ENCODE peak calls at places on chromosomes 5 and 9, in six cellular contexts. U, E, D, W, Q and Y are unnamed samples.
A peak's percentile ranks its signal among the peaks of the same experiment; 100 is the strongest.

GRCh38 chr5:124744170-124744911 is 2.1 kb downstream of the ZNF608 start:
- DNase-seq in U (peak; percentile 59), E (peak; percentile 64), D (peak; percentile 60), W (peak; percentile 48), Q (peak; percentile 27), Y (peak; percentile 63)

GRCh38 chr9:20692554-20692953 is 8.5 kb downstream of the FOCAD start:
- DNase-seq in U (no peak), E (no peak), D (no peak), W (no peak), Q (peak; percentile 66), Y (no peak)

GRCh38 chr5:131209506-131210191 is 38.9 kb downstream of the LYRM7 start:
- DNase-seq in U (no peak), E (no peak), D (no peak), W (no peak), Q (no peak), Y (peak; percentile 92)

GRCh38 chr5:136200130-136200529 is 7.2 kb upstream of the SMIM32 start:
- DNase-seq in U (peak; percentile 14), E (no peak), D (no peak), W (no peak), Q (no peak), Y (no peak)

GRCh38 chr9:109349431-109349846 is 28.6 kb upstream of the EPB41L4B start:
- DNase-seq in U (no peak), E (no peak), D (peak; percentile 35), W (no peak), Q (peak; percentile 89), Y (no peak)

GRCh38 chr9:33153666-33154065 is 13.5 kb downstream of the B4GALT1 start:
- DNase-seq in U (no peak), E (no peak), D (no peak), W (no peak), Q (no peak), Y (no peak)

GRCh38 chr5:173720341-173721258 is 104.2 kb upstream of the BOD1 start:
- DNase-seq in U (no peak), E (no peak), D (no peak), W (no peak), Q (no peak), Y (no peak)

GRCh38 chr5:40446910-40447309 is 232.8 kb upstream of the PTGER4 start:
- DNase-seq in U (no peak), E (no peak), D (no peak), W (no peak), Q (peak; percentile 92), Y (no peak)

GRCh38 chr5:34022131-34022705 is 14.4 kb upstream of the AMACR start:
- DNase-seq in U (no peak), E (no peak), D (no peak), W (no peak), Q (peak; percentile 47), Y (no peak)

DNA sequence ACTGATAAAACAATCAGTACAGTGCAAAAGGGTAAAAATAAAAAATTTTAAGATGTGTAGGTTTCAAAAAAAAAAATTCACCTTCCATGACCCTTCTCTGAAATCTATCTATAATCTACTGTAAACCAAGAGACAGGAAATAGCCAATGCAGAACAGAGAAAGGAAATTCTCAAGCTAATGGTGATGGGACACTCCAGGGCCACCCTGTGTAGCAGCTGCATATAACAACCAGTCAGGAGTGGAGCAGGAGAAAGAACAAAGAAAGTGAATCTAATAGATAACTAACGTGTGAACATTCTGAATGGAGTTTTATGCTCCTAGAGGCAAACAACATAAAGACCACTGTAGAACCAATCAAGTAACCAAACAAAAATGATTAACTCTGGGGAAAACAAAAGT is 16.6 kb downstream of the SPTLC1 start:
- DNase-seq in U (no peak), E (no peak), D (no peak), W (no peak), Q (no peak), Y (no peak)
- H3K4me3 ChIP-seq in U (no peak overlapping the region), E (peak overlapping the region; percentile 28), D (peak overlapping the region; percentile 41), W (peak overlapping the region; percentile 54), Q (no peak overlapping the region), Y (no peak overlapping the region)

DNA sequence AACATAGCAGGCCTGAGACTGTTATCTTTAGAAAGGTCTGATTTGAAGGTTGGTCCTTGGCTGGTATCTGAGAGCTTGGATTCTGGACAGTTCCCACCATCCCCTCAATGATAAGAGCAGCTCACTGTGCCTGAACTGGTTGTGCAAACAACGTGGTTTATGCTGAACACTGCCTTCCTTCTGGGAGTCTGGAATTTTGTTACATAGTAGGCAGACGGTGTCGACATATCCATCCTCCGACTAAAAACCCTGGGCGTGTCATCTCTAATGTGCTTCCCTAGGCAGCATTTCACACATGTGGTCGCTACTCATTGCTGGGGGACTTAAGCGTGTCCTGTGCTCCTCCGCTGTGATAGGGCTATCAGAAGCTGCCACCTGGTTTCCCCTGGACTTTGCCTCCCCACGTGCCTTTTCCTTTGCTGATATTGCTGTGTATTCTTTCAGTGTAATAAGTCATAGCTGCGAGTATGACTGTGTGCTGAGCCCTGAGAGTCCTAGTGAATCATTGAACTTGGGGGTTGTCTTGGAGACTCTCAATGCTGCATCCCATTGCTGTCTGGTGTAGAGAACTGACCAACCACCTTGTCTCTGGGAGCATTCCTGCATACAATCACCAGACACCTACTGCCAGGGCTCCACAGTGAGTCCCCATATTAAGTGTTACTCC is 119.1 kb upstream of the TBC1D2 start:
- DNase-seq in U (no peak), E (no peak), D (no peak), W (no peak), Q (peak; percentile 96), Y (no peak)
- H3K4me1 ChIP-seq in U (no peaks in the 10 kb centered on the region), E (no peaks in the 10 kb centered on the region), D (peaks cover 6% of the 10 kb centered on the region), W (peaks cover 7% of the 10 kb centered on the region), Q (peaks cover 17% of the 10 kb centered on the region), Y (no peaks in the 10 kb centered on the region)

GRCh38 chr5:168830833-168831232 is 251.7 kb upstream of the PANK3 start:
- DNase-seq in U (no peak), E (no peak), D (no peak), W (no peak), Q (no peak), Y (no peak)
- H3K27ac ChIP-seq in U (no peak overlapping the region), E (peak overlapping the region; percentile 5), D (no peak overlapping the region), W (peak overlapping the region; percentile 46), Q (no peak overlapping the region), Y (no peak overlapping the region)

DNA sequence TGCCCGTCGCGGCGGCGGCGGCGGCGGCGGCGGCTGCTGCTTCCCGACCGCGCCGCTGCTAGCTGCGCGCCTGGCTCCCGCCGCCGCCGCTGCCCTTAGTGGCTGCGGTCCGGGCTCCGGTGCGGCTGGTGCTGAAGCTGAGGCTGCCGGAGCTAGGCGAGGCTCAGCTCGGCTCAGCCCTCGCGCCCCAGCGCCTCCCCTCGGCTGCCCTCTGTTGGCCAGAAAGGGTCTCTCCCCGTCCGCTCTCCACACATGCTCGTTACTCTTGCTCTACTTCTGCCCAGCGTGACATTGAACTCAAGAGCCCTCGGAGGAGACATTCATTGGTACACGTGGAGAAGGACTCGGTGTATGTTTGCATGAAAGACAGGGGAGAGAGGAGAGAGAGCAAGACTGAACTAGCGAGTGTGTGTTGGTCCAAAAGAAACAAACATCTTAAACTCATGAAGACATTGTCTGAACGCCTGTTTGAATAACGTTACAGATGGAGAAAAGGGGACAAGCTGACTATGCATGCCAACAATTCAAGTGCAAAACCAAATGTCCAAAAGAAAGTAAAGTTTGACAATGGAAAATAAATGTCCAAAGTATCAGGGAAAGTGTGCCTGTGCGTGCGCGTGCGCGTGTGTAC is at the start of gene HCN1:
- DNase-seq in U (peak; percentile 83), E (peak; percentile 59), D (peak; percentile 83), W (peak; percentile 74), Q (peak; percentile 32), Y (peak; percentile 88)
- H3K4me3 ChIP-seq in U (no peak within 1 kb of the TSS), E (peak within 1 kb of the TSS; percentile 10), D (peak within 1 kb of the TSS; percentile 57), W (peak within 1 kb of the TSS; percentile 58), Q (no peak within 1 kb of the TSS), Y (no peak within 1 kb of the TSS)